ENCODE peak calls at places on chromosomes 16 and 17, in seven cellular contexts. S is IMR-90, M is body of pancreas, U is fibroblast of lung, B is mucosa of descending colon, F is AG04450, X is left lung. Y is an unnamed sample.

GRCh38 chr17:77365584-77366186 is 224.9 kb downstream of the SEC14L1 start:
- DNase-seq in S (peak; percentile 93), M (peak; percentile 59), U (peak; percentile 92), B (peak; percentile 70), F (peak; percentile 66), X (peak; percentile 64), Y (peak; percentile 94)

GRCh38 chr16:48608452-48608851 is 1.5 kb downstream of the N4BP1 start:
- DNase-seq in S (no peak), M (no peak), U (peak; percentile 34), B (no peak), F (no peak), X (no peak), Y (no peak)

GRCh38 chr16:82995927-82996441 is 369.2 kb downstream of the CDH13 start:
- DNase-seq in S (peak; percentile 88), M (no peak), U (peak; percentile 87), B (no peak), F (peak; percentile 32), X (no peak), Y (no peak)

GRCh38 chr17:43787728-43788127 is 7.5 kb downstream of the CFAP97D1 start:
- DNase-seq in S (no peak), M (no peak), U (no peak), B (no peak), F (no peak), X (no peak), Y (no peak)

GRCh38 chr16:73713817-73714495 is 582.7 kb upstream of the PSMD7 start:
- DNase-seq in S (peak; percentile 4), M (peak; percentile 14), U (no peak), B (no peak), F (no peak), X (no peak), Y (no peak)

GRCh38 chr17:79075433-79075805 is 795 bp downstream of the ENGASE start:
- DNase-seq in S (no peak), M (no peak), U (peak; percentile 10), B (no peak), F (no peak), X (no peak), Y (no peak)

GRCh38 chr16:56203052-56203451 is 11.8 kb downstream of the GNAO1 start:
- DNase-seq in S (peak; percentile 6), M (no peak), U (peak; percentile 1), B (no peak), F (no peak), X (no peak), Y (no peak)

GRCh38 chr17:70374496-70374895 is 205.2 kb downstream of the KCNJ2 start:
- DNase-seq in S (no peak), M (no peak), U (no peak), B (no peak), F (no peak), X (no peak), Y (no peak)

GRCh38 chr16:51155199-51155607 is 4.1 kb upstream of the SALL1 start:
- DNase-seq in S (no peak), M (no peak), U (peak; percentile 74), B (no peak), F (no peak), X (no peak), Y (no peak)

GRCh38 chr17:39926588-39927100 is 757 bp downstream of the ORMDL3 start:
- DNase-seq in S (no peak), M (peak; percentile 73), U (peak; percentile 18), B (peak; percentile 82), F (no peak), X (peak; percentile 76), Y (no peak)

GRCh38 chr16:6335072-6335471 is 997.6 kb upstream of the RBFOX1 start:
- DNase-seq in S (no peak), M (peak; percentile 5), U (no peak), B (no peak), F (no peak), X (no peak), Y (no peak)

GRCh38 chr17:50425682-50426471 is at the start of gene ACSF2:
- DNase-seq in S (peak; percentile 22), M (peak; percentile 81), U (peak; percentile 49), B (peak; percentile 90), F (no peak), X (peak; percentile 80), Y (peak; percentile 69)

GRCh38 chr17:75087558-75088453 is at the start of gene SLC16A5:
- DNase-seq in S (peak; percentile 55), M (peak; percentile 75), U (peak; percentile 71), B (peak; percentile 94), F (no peak), X (peak; percentile 96), Y (peak; percentile 79)

GRCh38 chr16:46891910-46892309 is 7.7 kb downstream of the GPT2 start:
- DNase-seq in S (no peak), M (no peak), U (no peak), B (no peak), F (no peak), X (no peak), Y (no peak)

GRCh38 chr17:32516450-32516849 is 29.7 kb downstream of the CDK5R1 start:
- DNase-seq in S (no peak), M (no peak), U (no peak), B (no peak), F (no peak), X (no peak), Y (no peak)

GRCh38 chr17:9241371-9241712 is 220.0 kb downstream of the NTN1 start:
- DNase-seq in S (no peak), M (peak; percentile 27), U (no peak), B (no peak), F (no peak), X (no peak), Y (no peak)

GRCh38 chr17:19269641-19270040 is 32.5 kb downstream of the EPN2 start:
- DNase-seq in S (no peak), M (no peak), U (no peak), B (no peak), F (no peak), X (no peak), Y (no peak)

GRCh38 chr17:66165537-66166123 is 26.3 kb downstream of the CEP112 start:
- DNase-seq in S (peak; percentile 75), M (no peak), U (peak; percentile 46), B (no peak), F (peak; percentile 32), X (no peak), Y (no peak)

GRCh38 chr16:8908779-8909468 is 26.8 kb downstream of the LITAFD start:
- DNase-seq in S (no peak), M (no peak), U (no peak), B (no peak), F (no peak), X (no peak), Y (no peak)

GRCh38 chr17:16492613-16493290 is 759 bp upstream of the LRRC75A start:
- DNase-seq in S (no peak), M (no peak), U (no peak), B (no peak), F (no peak), X (no peak), Y (no peak)
- TF ChIP-seq CTCF in S (no peak), M (no peak), U (no peak), B (no peak), F (no peak), X (no peak), Y (no peak)

GRCh38 chr17:7308625-7309433 is 1.4 kb downstream of the EIF5A start:
- DNase-seq in S (peak; percentile 77), M (peak; percentile 88), U (peak; percentile 80), B (peak; percentile 84), F (no peak), X (peak; percentile 81), Y (peak; percentile 86)

GRCh38 chr17:7307686-7308624 is 527 bp downstream of the EIF5A start:
- DNase-seq in S (peak; percentile 34), M (peak; percentile 48), U (no peak), B (peak; percentile 84), F (no peak), X (peak; percentile 64), Y (no peak)

GRCh38 chr17:7306911-7307685 is at the start of gene EIF5A:
- DNase-seq in S (peak; percentile 100), M (peak; percentile 100), U (peak; percentile 99), B (peak; percentile 100), F (peak; percentile 100), X (peak; percentile 100), Y (peak; percentile 100)

GRCh38 chr17:7311110-7311698 is 3.8 kb downstream of the EIF5A start:
- DNase-seq in S (no peak), M (no peak), U (no peak), B (no peak), F (no peak), X (no peak), Y (no peak)

DNA sequence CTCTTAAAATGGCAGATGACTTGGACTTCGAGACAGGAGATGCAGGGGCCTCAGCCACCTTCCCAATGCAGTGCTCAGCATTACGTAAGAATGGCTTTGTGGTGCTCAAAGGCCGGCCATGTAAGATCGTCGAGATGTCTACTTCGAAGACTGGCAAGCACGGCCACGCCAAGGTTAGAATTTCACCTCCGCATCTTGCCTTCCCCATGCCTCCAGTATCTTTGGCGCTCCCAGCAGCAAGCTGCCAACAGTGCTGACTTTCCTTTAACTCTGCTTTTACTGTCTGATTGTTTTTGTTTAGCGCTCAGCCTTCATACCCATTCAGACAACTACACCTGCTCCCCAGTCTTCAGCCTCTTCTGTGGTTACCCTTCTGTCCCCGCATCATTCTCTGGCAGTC is 2.2 kb downstream of the EIF5A start:
- DNase-seq in S (no peak), M (no peak), U (no peak), B (no peak), F (no peak), X (no peak), Y (no peak)
- H3K4me3 ChIP-seq in S (no peak overlapping the region), M (no peak overlapping the region), U (no peak overlapping the region), B (no peak overlapping the region), F (peak overlapping the region; percentile 17), X (peak overlapping the region; percentile 97), Y (no peak overlapping the region)

DNA sequence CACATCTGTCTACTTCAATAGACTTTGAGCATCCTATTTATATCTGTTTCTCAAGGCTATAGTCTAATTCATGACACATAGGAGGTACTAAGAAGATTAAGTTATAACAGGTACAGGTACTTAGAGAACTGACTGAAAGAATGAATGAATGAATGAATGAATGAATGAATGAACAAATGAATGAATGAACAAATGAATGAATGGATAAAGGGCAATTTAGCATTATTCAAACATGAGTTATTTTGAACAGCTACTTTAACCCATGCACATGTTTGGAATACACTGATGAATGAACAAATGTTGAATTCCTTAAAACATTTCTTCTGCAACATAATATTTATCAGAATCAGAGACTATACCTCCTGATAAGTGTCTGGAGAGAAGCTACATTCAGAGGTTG is 1165.6 kb upstream of the CDH8 start:
- DNase-seq in S (no peak), M (no peak), U (no peak), B (no peak), F (no peak), X (no peak), Y (no peak)
- H3K9me3 ChIP-seq in S (no peaks in the 10 kb centered on the region), M (no peaks in the 10 kb centered on the region), U (no peaks in the 10 kb centered on the region), B (no peaks in the 10 kb centered on the region), F (peaks cover 10% of the 10 kb centered on the region), X (no peaks in the 10 kb centered on the region), Y (no peaks in the 10 kb centered on the region)

GRCh38 chr16:29900102-29900887 is at the start of gene ASPHD1:
- DNase-seq in S (peak; percentile 86), M (peak; percentile 85), U (peak; percentile 85), B (peak; percentile 75), F (peak; percentile 42), X (peak; percentile 83), Y (no peak)
- TF ChIP-seq CTCF in S (no peak), M (no peak), U (no peak), B (no peak), F (no peak), X (no peak), Y (no peak)

DNA sequence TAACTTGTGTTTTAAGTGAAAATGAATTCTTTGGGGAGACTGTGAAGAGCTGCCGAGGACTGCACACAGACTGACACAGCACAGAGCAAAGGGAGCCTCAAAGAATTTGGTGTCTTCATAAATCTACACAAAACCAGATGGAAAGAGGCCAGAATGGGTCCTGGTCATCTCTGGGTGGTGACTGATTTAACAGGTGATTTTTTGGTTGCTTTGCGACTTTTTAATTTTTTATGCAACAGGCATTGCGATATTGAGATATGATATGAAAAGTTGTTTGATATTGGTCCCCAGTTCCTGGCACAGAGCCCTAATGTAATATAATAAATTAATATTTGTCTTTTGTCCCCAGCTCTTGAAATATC is 12.6 kb upstream of the EIF1 start:
- DNase-seq in S (no peak), M (no peak), U (no peak), B (no peak), F (no peak), X (no peak), Y (no peak)
- H3K4me3 ChIP-seq in S (no peak overlapping the region), M (no peak overlapping the region), U (no peak overlapping the region), B (no peak overlapping the region), F (no peak overlapping the region), X (no peak overlapping the region), Y (no peak overlapping the region)